ENCODE peak calls at places on chromosome 20, in eight cellular contexts. One of them, this sample, is unnamed.

GRCh38 chr20:13119583-13119982 is 101.5 kb upstream of the ISM1 start:
- DNase-seq in cardiac muscle cell: peak
- DNase-seq in CD8-positive, alpha-beta memory T cell: peak
- DNase-seq in spleen: no peak
- DNase-seq in aorta: no peak
- DNase-seq in activated CD4-positive, alpha-beta T cell treated with anti-CD3 and anti-CD28 coated beads, Interleukin-2, amount 50 U/mL, for 24 hours: peak
- DNase-seq in caudate nucleus: no peak
- DNase-seq in stromal cell of bone marrow: peak
- DNase-seq in this sample: peak

GRCh38 chr20:53074811-53075314 is 102.7 kb downstream of the TSHZ2 start:
- DNase-seq in cardiac muscle cell: no peak
- DNase-seq in CD8-positive, alpha-beta memory T cell: no peak
- DNase-seq in spleen: no peak
- DNase-seq in aorta: no peak
- DNase-seq in activated CD4-positive, alpha-beta T cell treated with anti-CD3 and anti-CD28 coated beads, Interleukin-2, amount 50 U/mL, for 24 hours: no peak
- DNase-seq in caudate nucleus: no peak
- DNase-seq in stromal cell of bone marrow: no peak
- DNase-seq in this sample: no peak

GRCh38 chr20:34337544-34337943 is 25.5 kb upstream of the ITCH start:
- DNase-seq in cardiac muscle cell: no peak
- DNase-seq in CD8-positive, alpha-beta memory T cell: no peak
- DNase-seq in spleen: no peak
- DNase-seq in aorta: no peak
- DNase-seq in activated CD4-positive, alpha-beta T cell treated with anti-CD3 and anti-CD28 coated beads, Interleukin-2, amount 50 U/mL, for 24 hours: no peak
- DNase-seq in caudate nucleus: no peak
- DNase-seq in stromal cell of bone marrow: no peak
- DNase-seq in this sample: no peak

GRCh38 chr20:39676857-39677351 is 714.8 kb downstream of the DHX35 start:
- DNase-seq in cardiac muscle cell: no peak
- DNase-seq in CD8-positive, alpha-beta memory T cell: no peak
- DNase-seq in spleen: no peak
- DNase-seq in aorta: no peak
- DNase-seq in activated CD4-positive, alpha-beta T cell treated with anti-CD3 and anti-CD28 coated beads, Interleukin-2, amount 50 U/mL, for 24 hours: no peak
- DNase-seq in caudate nucleus: no peak
- DNase-seq in stromal cell of bone marrow: no peak
- DNase-seq in this sample: no peak

GRCh38 chr20:56890011-56890410 is 260.9 kb downstream of the TFAP2C start:
- DNase-seq in cardiac muscle cell: no peak
- DNase-seq in CD8-positive, alpha-beta memory T cell: no peak
- DNase-seq in spleen: no peak
- DNase-seq in aorta: no peak
- DNase-seq in activated CD4-positive, alpha-beta T cell treated with anti-CD3 and anti-CD28 coated beads, Interleukin-2, amount 50 U/mL, for 24 hours: no peak
- DNase-seq in caudate nucleus: no peak
- DNase-seq in stromal cell of bone marrow: no peak
- DNase-seq in this sample: no peak

GRCh38 chr20:64261138-64261537 is 5.6 kb downstream of the PCMTD2 start:
- DNase-seq in cardiac muscle cell: no peak
- DNase-seq in CD8-positive, alpha-beta memory T cell: no peak
- DNase-seq in spleen: no peak
- DNase-seq in aorta: no peak
- DNase-seq in activated CD4-positive, alpha-beta T cell treated with anti-CD3 and anti-CD28 coated beads, Interleukin-2, amount 50 U/mL, for 24 hours: no peak
- DNase-seq in caudate nucleus: no peak
- DNase-seq in stromal cell of bone marrow: no peak
- DNase-seq in this sample: peak

GRCh38 chr20:6402026-6402425 is 279.2 kb upstream of the FERMT1 start:
- DNase-seq in cardiac muscle cell: no peak
- DNase-seq in CD8-positive, alpha-beta memory T cell: no peak
- DNase-seq in spleen: no peak
- DNase-seq in aorta: no peak
- DNase-seq in activated CD4-positive, alpha-beta T cell treated with anti-CD3 and anti-CD28 coated beads, Interleukin-2, amount 50 U/mL, for 24 hours: no peak
- DNase-seq in caudate nucleus: no peak
- DNase-seq in stromal cell of bone marrow: no peak
- DNase-seq in this sample: no peak

GRCh38 chr20:45368221-45368980 is 5.4 kb downstream of the SYS1 start:
- DNase-seq in cardiac muscle cell: no peak
- DNase-seq in CD8-positive, alpha-beta memory T cell: peak
- DNase-seq in spleen: peak
- DNase-seq in aorta: no peak
- DNase-seq in activated CD4-positive, alpha-beta T cell treated with anti-CD3 and anti-CD28 coated beads, Interleukin-2, amount 50 U/mL, for 24 hours: no peak
- DNase-seq in caudate nucleus: no peak
- DNase-seq in stromal cell of bone marrow: no peak
- DNase-seq in this sample: no peak

GRCh38 chr20:4971064-4971463 is 30.2 kb downstream of the SLC23A2 start:
- DNase-seq in cardiac muscle cell: no peak
- DNase-seq in CD8-positive, alpha-beta memory T cell: no peak
- DNase-seq in spleen: no peak
- DNase-seq in aorta: no peak
- DNase-seq in activated CD4-positive, alpha-beta T cell treated with anti-CD3 and anti-CD28 coated beads, Interleukin-2, amount 50 U/mL, for 24 hours: no peak
- DNase-seq in caudate nucleus: no peak
- DNase-seq in stromal cell of bone marrow: no peak
- DNase-seq in this sample: no peak

GRCh38 chr20:61510778-61511330 is 258.8 kb downstream of the CDH4 start:
- DNase-seq in cardiac muscle cell: no peak
- DNase-seq in CD8-positive, alpha-beta memory T cell: no peak
- DNase-seq in spleen: no peak
- DNase-seq in aorta: peak
- DNase-seq in activated CD4-positive, alpha-beta T cell treated with anti-CD3 and anti-CD28 coated beads, Interleukin-2, amount 50 U/mL, for 24 hours: no peak
- DNase-seq in caudate nucleus: no peak
- DNase-seq in stromal cell of bone marrow: no peak
- DNase-seq in this sample: no peak

GRCh38 chr20:32537657-32538525 is 47.2 kb downstream of the NOL4L start:
- DNase-seq in cardiac muscle cell: peak
- DNase-seq in CD8-positive, alpha-beta memory T cell: no peak
- DNase-seq in spleen: peak
- DNase-seq in aorta: no peak
- DNase-seq in activated CD4-positive, alpha-beta T cell treated with anti-CD3 and anti-CD28 coated beads, Interleukin-2, amount 50 U/mL, for 24 hours: no peak
- DNase-seq in caudate nucleus: no peak
- DNase-seq in stromal cell of bone marrow: no peak
- DNase-seq in this sample: no peak

GRCh38 chr20:32439132-32439829 is 81.2 kb downstream of the ASXL1 start:
- DNase-seq in cardiac muscle cell: no peak
- DNase-seq in CD8-positive, alpha-beta memory T cell: no peak
- DNase-seq in spleen: no peak
- DNase-seq in aorta: no peak
- DNase-seq in activated CD4-positive, alpha-beta T cell treated with anti-CD3 and anti-CD28 coated beads, Interleukin-2, amount 50 U/mL, for 24 hours: no peak
- DNase-seq in caudate nucleus: no peak
- DNase-seq in stromal cell of bone marrow: peak
- DNase-seq in this sample: no peak

GRCh38 chr20:36153754-36154695 is 515 bp upstream of the EPB41L1 start:
- DNase-seq in cardiac muscle cell: peak
- DNase-seq in CD8-positive, alpha-beta memory T cell: no peak
- DNase-seq in spleen: peak
- DNase-seq in aorta: peak
- DNase-seq in activated CD4-positive, alpha-beta T cell treated with anti-CD3 and anti-CD28 coated beads, Interleukin-2, amount 50 U/mL, for 24 hours: no peak
- DNase-seq in caudate nucleus: peak
- DNase-seq in stromal cell of bone marrow: no peak
- DNase-seq in this sample: peak